ENCODE peak calls at places on chromosomes 12 and 14, in five cellular contexts. Y is psoas muscle; L is naive thymus-derived CD4-positive, alpha-beta T cell; G is bronchial epithelial cell; M is fibroblast of lung. V is an unnamed sample.
A peak's percentile ranks its signal among the peaks of the same experiment; 100 is the strongest.

GRCh38 chr12:29073631-29074239 is 75.3 kb upstream of the FAR2 start:
- DNase-seq in G (peak; percentile 50), L (peak; percentile 38), M (peak; percentile 69), Y (no peak), V (peak; percentile 66)

GRCh38 chr12:47052274-47052673 is 27.1 kb upstream of the PCED1B start:
- DNase-seq in L (no peak), G (no peak), M (no peak), Y (no peak), V (no peak)

GRCh38 chr12:113142173-113142885 is 6.8 kb upstream of the RASAL1 start:
- DNase-seq in L (no peak), G (no peak), M (no peak), Y (no peak), V (no peak)

GRCh38 chr12:130053641-130054040 is 108.6 kb upstream of the FZD10 start:
- DNase-seq in Y (no peak), G (no peak), M (no peak), L (no peak), V (no peak)

GRCh38 chr12:40375076-40375475 is 150.3 kb downstream of the LRRK2 start:
- DNase-seq in M (no peak), G (peak; percentile 12), Y (no peak), L (no peak), V (no peak)

GRCh38 chr12:55142896-55143870 is 17.0 kb downstream of the OR9K2 start:
- DNase-seq in L (peak; percentile 41), M (peak; percentile 46), Y (no peak), G (peak; percentile 51), V (peak; percentile 22)

GRCh38 chr12:63826002-63826585 is 18.4 kb upstream of the SRGAP1 start:
- DNase-seq in L (no peak), Y (no peak), G (peak; percentile 65), M (peak; percentile 90), V (peak; percentile 68)

GRCh38 chr14:68390731-68391130 is 402.1 kb downstream of the ZFP36L1 start:
- DNase-seq in L (no peak), Y (no peak), G (no peak), M (no peak), V (no peak)

GRCh38 chr14:50943943-50944646 is at the start of gene PYGL:
- DNase-seq in L (peak; percentile 7), G (peak; percentile 54), M (peak; percentile 60), Y (peak; percentile 84), V (peak; percentile 58)

GRCh38 chr14:59190372-59190771 is 1.9 kb downstream of the DAAM1 start:
- DNase-seq in M (no peak), Y (no peak), L (no peak), G (no peak), V (no peak)

GRCh38 chr12:117100251-117100650 is 1.0 kb upstream of the TESC start:
- DNase-seq in G (no peak), M (peak; percentile 7), L (no peak), Y (no peak), V (no peak)

GRCh38 chr12:53344824-53345485 is 8.8 kb upstream of the SP7 start:
- DNase-seq in G (peak; percentile 56), M (peak; percentile 80), L (peak; percentile 66), Y (peak; percentile 88), V (peak; percentile 72)

GRCh38 chr12:88172844-88173407 is 30.8 kb downstream of the TMTC3 start:
- DNase-seq in G (peak; percentile 68), Y (no peak), M (peak; percentile 12), L (no peak), V (peak; percentile 37)

GRCh38 chr12:105334001-105334400 is 3.5 kb downstream of the C12orf75 start:
- DNase-seq in G (no peak), L (no peak), M (peak; percentile 69), Y (no peak), V (peak; percentile 80)

GRCh38 chr12:76341436-76342030 is 6.7 kb downstream of the BBS10 start:
- DNase-seq in G (peak; percentile 93), L (no peak), Y (no peak), M (peak; percentile 24), V (peak; percentile 22)

GRCh38 chr14:23432102-23432925 is 3.1 kb downstream of the MYH7 start:
- DNase-seq in G (no peak), Y (no peak), M (no peak), L (no peak), V (no peak)

GRCh38 chr14:92945544-92945943 is 22.6 kb downstream of the CHGA start:
- DNase-seq in Y (peak; percentile 27), L (no peak), G (no peak), M (no peak), V (no peak)

GRCh38 chr14:105528859-105529505 is 2.6 kb downstream of the TMEM121 start:
- DNase-seq in Y (peak; percentile 50), L (no peak), G (no peak), M (no peak), V (no peak)

GRCh38 chr12:32272465-32272864 is 126.9 kb upstream of the FGD4 start:
- DNase-seq in Y (no peak), L (peak; percentile 3), G (no peak), M (no peak), V (no peak)

GRCh38 chr12:106145539-106146447 is 7.0 kb upstream of the NUAK1 start:
- DNase-seq in L (no peak), G (no peak), M (no peak), Y (no peak), V (no peak)

GRCh38 chr12:26124491-26125450 is at the start of gene BHLHE41:
- DNase-seq in L (no peak), Y (peak; percentile 93), M (peak; percentile 39), G (no peak), V (peak; percentile 59)

GRCh38 chr12:113392988-113393579 is 10.6 kb downstream of the SDS start:
- DNase-seq in L (no peak), Y (no peak), M (peak; percentile 8), G (no peak), V (no peak)

GRCh38 chr12:67145692-67146091 is 123.5 kb upstream of the CAND1 start:
- DNase-seq in L (no peak), Y (no peak), G (peak; percentile 87), M (no peak), V (no peak)